ENCODE peak calls at places on chromosomes 6 and 20, in five cellular contexts. G is foreskin fibroblast, H is adrenal gland, P is HFF-Myc, U is body of pancreas. E is an unnamed sample.

GRCh38 chr20:44662256-44662655 is 10.8 kb upstream of the ADA start:
- DNase-seq in G (no peak), H (no peak), P (no peak), U (no peak), E (no peak)

GRCh38 chr6:138084904-138085838 is 22.0 kb downstream of the PERP start:
- DNase-seq in G (no peak), H (no peak), P (no peak), U (no peak), E (no peak)

GRCh38 chr6:131490441-131490840 is 82.6 kb upstream of the ARG1 start:
- DNase-seq in G (no peak), H (no peak), P (no peak), U (no peak), E (no peak)

GRCh38 chr6:36616888-36617521 is 22.8 kb downstream of the SRSF3 start:
- DNase-seq in G (peak), H (peak), P (no peak), U (peak), E (no peak)

GRCh38 chr6:155080876-155081845 is 86.0 kb downstream of the TIAM2 start:
- DNase-seq in G (no peak), H (no peak), P (no peak), U (no peak), E (no peak)

GRCh38 chr6:35677456-35677855 is 11.3 kb downstream of the FKBP5 start:
- DNase-seq in G (no peak), H (no peak), P (no peak), U (peak), E (no peak)

GRCh38 chr6:149336529-149336928 is 19.0 kb downstream of the TAB2 start:
- DNase-seq in G (no peak), H (no peak), P (peak), U (no peak), E (no peak)

GRCh38 chr20:15618912-15619311 is 954.3 kb downstream of the KIF16B start:
- DNase-seq in G (no peak), H (no peak), P (no peak), U (no peak), E (no peak)

GRCh38 chr6:80174931-80175572 is 68.6 kb downstream of the BCKDHB start:
- DNase-seq in G (peak), H (no peak), P (peak), U (no peak), E (peak)

GRCh38 chr20:41138527-41139226 is 1.3 kb downstream of the PLCG1 start:
- DNase-seq in G (no peak), H (no peak), P (no peak), U (peak), E (no peak)

GRCh38 chr6:170094686-170095272 is 196.1 kb downstream of the DLL1 start:
- DNase-seq in G (no peak), H (no peak), P (no peak), U (no peak), E (no peak)

GRCh38 chr20:409697-410559 is 1.8 kb downstream of the RBCK1 start:
- DNase-seq in G (no peak), H (peak), P (no peak), U (peak), E (no peak)

GRCh38 chr20:53793783-53794383 is 200.2 kb upstream of the ZNF217 start:
- DNase-seq in G (no peak), H (no peak), P (no peak), U (no peak), E (no peak)

GRCh38 chr6:84777888-84778287 is 13.5 kb upstream of the TBX18 start:
- DNase-seq in G (peak), H (no peak), P (no peak), U (no peak), E (peak)

GRCh38 chr6:22099241-22099640 is 197.6 kb downstream of the PRL start:
- DNase-seq in G (no peak), H (no peak), P (peak), U (no peak), E (no peak)

GRCh38 chr20:58342104-58342945 is 32.8 kb downstream of the RAB22A start:
- DNase-seq in G (peak), H (no peak), P (no peak), U (no peak), E (peak)

GRCh38 chr6:109702797-109703196 is 11.7 kb downstream of the FIG4 start:
- DNase-seq in G (no peak), H (no peak), P (no peak), U (no peak), E (no peak)

GRCh38 chr6:45920819-45921511 is 94.7 kb downstream of the CLIC5 start:
- DNase-seq in G (no peak), H (no peak), P (no peak), U (no peak), E (no peak)

GRCh38 chr20:9068896-9069663 is at the start of gene PLCB4:
- DNase-seq in G (peak), H (no peak), P (no peak), U (peak), E (no peak)

GRCh38 chr6:104795363-104795762 is 64.4 kb downstream of the HACE1 start:
- DNase-seq in G (no peak), H (no peak), P (no peak), U (no peak), E (no peak)

GRCh38 chr6:156984178-156984738 is 207.1 kb downstream of the ARID1B start:
- DNase-seq in G (no peak), H (no peak), P (no peak), U (no peak), E (no peak)

GRCh38 chr6:36374956-36375355 is 12.5 kb downstream of the ETV7 start:
- DNase-seq in G (no peak), H (no peak), P (no peak), U (no peak), E (no peak)

GRCh38 chr20:37276494-37277252 is 12.8 kb upstream of the MANBAL start:
- DNase-seq in G (peak), H (peak), P (peak), U (peak), E (peak)

GRCh38 chr20:4829494-4830211 is 107.9 kb downstream of the PRND start:
- DNase-seq in G (no peak), H (no peak), P (no peak), U (no peak), E (no peak)

GRCh38 chr6:111256646-111257045 is 169.3 kb downstream of the SLC16A10 start:
- DNase-seq in G (no peak), H (no peak), P (no peak), U (no peak), E (no peak)
- TF ChIP-seq CTCF in G (no peak), H (no peak), P (no peak), U (no peak), E (no peak)

DNA sequence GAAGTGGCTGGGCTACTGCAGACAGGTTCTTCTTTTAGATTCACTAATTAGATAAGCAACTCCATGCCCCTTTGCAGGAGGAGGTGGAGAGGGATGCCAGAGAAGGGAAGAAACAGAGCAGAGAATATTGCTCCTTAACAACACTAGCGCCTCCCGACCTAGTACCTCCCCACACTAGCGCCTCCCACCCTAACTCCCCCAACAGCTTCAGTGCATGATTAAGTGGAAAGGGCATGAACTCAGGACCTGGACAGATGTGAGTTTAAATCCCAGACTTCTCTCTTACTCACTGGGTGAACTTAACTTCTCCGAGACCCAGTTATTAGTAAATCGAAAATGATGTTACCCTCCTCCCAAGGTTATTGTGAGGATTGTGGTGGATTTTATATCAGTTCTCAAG is 25.7 kb downstream of the STX11 start:
- DNase-seq in G (no peak), H (no peak), P (no peak), U (no peak), E (no peak)
- H3K4me3 ChIP-seq in G (no peak), H (no peak), P (no peak), U (no peak), E (no peak)

DNA sequence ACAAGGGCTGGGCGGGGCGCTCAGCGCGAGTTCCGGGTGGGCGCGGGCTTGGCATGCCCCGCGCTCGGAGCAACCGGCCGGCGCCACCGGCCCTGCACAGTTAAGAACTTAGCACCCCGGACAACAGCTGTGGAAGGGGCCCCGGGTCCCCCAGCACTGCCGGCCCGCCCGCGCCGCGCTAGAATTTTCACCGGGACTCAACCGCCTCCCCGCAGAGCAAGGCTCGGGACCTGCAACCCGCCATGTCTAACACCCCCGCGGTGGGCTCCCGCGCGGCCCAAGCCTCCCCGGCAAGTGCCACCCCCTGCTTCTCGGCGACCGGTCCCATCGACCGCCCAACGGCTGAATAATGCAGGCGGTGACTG is 5.2 kb upstream of the PSMG4 start:
- DNase-seq in G (no peak), H (no peak), P (no peak), U (no peak), E (no peak)
- TF ChIP-seq CTCF in G (no peak), H (no peak), P (no peak), U (no peak), E (no peak)

GRCh38 chr6:43624786-43625288 is 4.2 kb downstream of the GTPBP2 start:
- DNase-seq in G (no peak), H (no peak), P (no peak), U (no peak), E (no peak)

GRCh38 chr6:43625393-43625992 is 3.6 kb downstream of the GTPBP2 start:
- DNase-seq in G (no peak), H (no peak), P (no peak), U (no peak), E (no peak)

GRCh38 chr6:43628392-43629103 is 516 bp downstream of the GTPBP2 start:
- DNase-seq in G (no peak), H (peak), P (no peak), U (peak), E (no peak)

GRCh38 chr6:43629104-43629504 is at the start of gene GTPBP2:
- DNase-seq in G (peak), H (peak), P (peak), U (peak), E (peak)

DNA sequence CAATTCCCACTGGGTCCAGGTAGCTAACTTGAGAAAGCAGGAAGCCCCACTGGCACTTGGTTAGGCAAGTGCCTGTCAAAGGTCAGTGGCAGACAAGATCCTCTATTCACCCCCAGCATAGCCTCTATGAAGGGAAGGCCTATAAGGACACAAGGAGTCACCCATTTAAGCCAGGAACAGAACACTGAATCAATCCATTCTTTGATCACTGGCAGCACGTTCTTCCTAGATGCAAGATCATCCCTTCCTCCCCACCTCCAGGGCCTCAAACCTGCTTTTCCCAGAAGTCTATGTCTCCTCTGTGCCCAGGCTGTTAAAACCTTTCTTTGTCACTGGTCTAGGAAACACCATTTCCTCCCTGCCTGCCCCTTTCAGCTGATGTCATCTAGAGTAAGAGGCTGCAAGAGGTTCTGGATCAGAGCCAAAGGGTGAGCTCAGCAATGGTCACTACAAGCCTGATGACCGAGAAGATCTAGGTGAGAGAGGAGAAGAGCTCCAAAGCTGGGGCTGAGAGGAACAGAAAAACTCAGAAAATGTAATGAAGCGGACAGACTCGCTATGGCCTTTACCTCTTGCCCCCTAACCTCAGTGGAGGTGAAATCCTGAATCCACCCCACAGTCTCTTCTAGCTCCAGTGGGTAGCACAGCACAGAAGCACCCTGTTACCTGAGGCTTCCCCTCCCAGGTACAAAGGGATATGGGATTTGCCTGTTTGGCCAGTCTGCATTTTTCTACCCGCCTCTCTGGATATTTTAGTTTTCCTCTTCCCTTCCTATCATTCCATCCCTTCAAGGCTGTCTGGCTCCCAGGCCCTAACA is 1.8 kb downstream of the GTPBP2 start:
- DNase-seq in G (peak), H (peak), P (peak), U (peak), E (peak)
- H3K4me3 ChIP-seq in G (peak), H (no peak), P (peak), U (no peak), E (peak)

DNA sequence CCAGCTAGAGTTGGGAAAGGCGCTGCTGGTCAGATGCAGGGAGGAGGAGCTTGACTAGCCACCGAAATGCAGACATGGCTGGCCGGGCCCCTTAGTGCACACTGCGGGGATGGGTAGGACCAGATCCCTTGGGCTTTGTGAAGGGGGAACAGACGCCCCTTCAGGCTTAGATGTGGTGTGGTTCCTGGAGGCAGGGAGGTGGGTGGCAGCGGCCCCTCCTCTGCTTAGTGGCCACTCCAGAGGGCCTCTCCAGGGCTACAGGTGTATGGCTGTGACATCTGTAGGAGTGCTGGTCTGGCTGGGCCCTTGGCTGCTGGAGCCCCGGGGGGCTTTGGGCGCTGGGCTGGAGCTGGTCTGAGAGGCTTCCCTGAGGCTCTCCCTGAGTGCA is 5.9 kb downstream of the CCND3 start:
- DNase-seq in G (no peak), H (peak), P (no peak), U (no peak), E (no peak)
- TF ChIP-seq CTCF in G (no peak), H (no peak), P (no peak), U (no peak), E (no peak)

DNA sequence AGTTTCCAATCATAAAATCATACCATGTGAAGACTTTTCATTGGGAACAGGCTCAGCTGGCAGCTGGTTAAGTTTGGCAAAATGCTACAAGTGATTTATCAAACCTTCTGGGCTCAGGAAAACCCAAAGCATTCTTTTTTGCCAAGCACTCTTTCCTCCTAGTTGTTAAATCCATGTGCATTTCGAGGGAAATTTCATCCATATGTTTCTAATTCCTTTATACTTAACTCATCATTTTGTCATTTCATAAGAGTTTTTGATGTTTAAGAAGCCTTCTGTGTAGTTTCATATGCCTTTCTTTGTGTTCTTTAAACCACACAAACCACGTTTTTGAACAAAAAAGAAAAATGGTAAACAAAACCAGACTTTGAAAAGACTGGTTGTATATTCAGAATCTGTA is 217.7 kb upstream of the PDE10A start:
- DNase-seq in G (no peak), H (no peak), P (no peak), U (no peak), E (no peak)
- H3K4me3 ChIP-seq in G (no peak), H (no peak), P (no peak), U (no peak), E (no peak)